ENCODE peak calls at places on chromosomes 11 and 22, in four cellular contexts. One of them, this sample, is unnamed.

GRCh38 chr11:6693342-6694228 is 10.4 kb upstream of the MRPL17 start:
- DNase-seq in cardiac fibroblast: peak
- DNase-seq in EL: peak
- DNase-seq in ELR: peak
- DNase-seq in this sample: no peak

GRCh38 chr11:119912214-119912613 is 183.2 kb upstream of the NECTIN1 start:
- DNase-seq in cardiac fibroblast: no peak
- DNase-seq in EL: no peak
- DNase-seq in ELR: no peak
- DNase-seq in this sample: no peak

GRCh38 chr22:19016081-19016480 is 80.0 kb upstream of the PRODH start:
- DNase-seq in cardiac fibroblast: no peak
- DNase-seq in EL: no peak
- DNase-seq in ELR: no peak
- DNase-seq in this sample: no peak

GRCh38 chr11:18611196-18611595 is 11.6 kb downstream of the MISFA start:
- DNase-seq in cardiac fibroblast: no peak
- DNase-seq in EL: no peak
- DNase-seq in ELR: no peak
- DNase-seq in this sample: peak

GRCh38 chr11:81959341-81959740 is 774.3 kb downstream of the FAM181B start:
- DNase-seq in cardiac fibroblast: no peak
- DNase-seq in EL: no peak
- DNase-seq in ELR: no peak
- DNase-seq in this sample: no peak

GRCh38 chr22:32622004-32622761 is 147.6 kb downstream of the FBXO7 start:
- DNase-seq in cardiac fibroblast: peak
- DNase-seq in EL: peak
- DNase-seq in ELR: peak
- DNase-seq in this sample: peak

GRCh38 chr11:107706531-107706930 is 5.3 kb downstream of the SLN start:
- DNase-seq in cardiac fibroblast: peak
- DNase-seq in EL: no peak
- DNase-seq in ELR: no peak
- DNase-seq in this sample: no peak

GRCh38 chr22:31085928-31086327 is 4.8 kb downstream of the SMTN start:
- DNase-seq in cardiac fibroblast: no peak
- DNase-seq in EL: no peak
- DNase-seq in ELR: no peak
- DNase-seq in this sample: no peak

GRCh38 chr11:109363682-109364081 is 58.3 kb upstream of the C11orf87 start:
- DNase-seq in cardiac fibroblast: no peak
- DNase-seq in EL: no peak
- DNase-seq in ELR: no peak
- DNase-seq in this sample: no peak